ENCODE peak calls at places on chromosomes 11 and 22, in ten cellular contexts. Q is HTR-8/SVneo; T is foreskin fibroblast; X is mucosa of gallbladder; G is stimulated activated CD8-positive, alpha-beta memory T cell treated with anti-CD3 and anti-CD28 coated beads, Interleukin-4, amount 100 ng/mL, for 48 hours; O is iris pigment epithelial cell; E is stomach; D is cardiac muscle cell; I is Peyer's patch; B is ureter. J is an unnamed sample.

GRCh38 chr11:43289368-43289767 is 22.4 kb upstream of the API5 start:
- DNase-seq in Q (no peak), T (no peak), X (no peak), G (no peak), O (no peak), E (no peak), D (no peak), I (no peak), B (no peak), J (no peak)

GRCh38 chr11:109795234-109795633 is 298.0 kb upstream of the ZC3H12C start:
- DNase-seq in Q (no peak), T (peak), X (peak), G (no peak), O (peak), E (no peak), D (no peak), I (no peak), B (no peak), J (no peak)

GRCh38 chr22:19896665-19897355 is 42.1 kb upstream of the GNB1L start:
- DNase-seq in Q (no peak), T (no peak), X (no peak), G (no peak), O (no peak), E (no peak), D (no peak), I (no peak), B (no peak), J (no peak)

GRCh38 chr22:45671051-45671782 is 417 bp upstream of the ATXN10 start:
- DNase-seq in Q (peak), T (peak), X (no peak), G (no peak), O (no peak), E (no peak), D (no peak), I (no peak), B (no peak), J (no peak)

GRCh38 chr11:127052420-127052819 is 51.9 kb upstream of the KIRREL3 start:
- DNase-seq in Q (no peak), T (no peak), X (no peak), G (no peak), O (no peak), E (no peak), D (no peak), I (no peak), B (no peak), J (no peak)

GRCh38 chr11:66543263-66544107 is 2.4 kb downstream of the ZDHHC24 start:
- DNase-seq in Q (no peak), T (peak), X (peak), G (peak), O (peak), E (peak), D (peak), I (peak), B (no peak), J (peak)

GRCh38 chr11:83147895-83148294 is 9.0 kb upstream of the PCF11 start:
- DNase-seq in Q (no peak), T (no peak), X (no peak), G (no peak), O (no peak), E (no peak), D (no peak), I (no peak), B (no peak), J (no peak)

GRCh38 chr11:67606477-67607295 is at the start of gene NDUFV1:
- DNase-seq in Q (peak), T (peak), X (peak), G (peak), O (peak), E (peak), D (peak), I (peak), B (peak), J (peak)

GRCh38 chr11:615453-616319 is at the start of gene IRF7:
- DNase-seq in Q (peak), T (peak), X (peak), G (peak), O (peak), E (peak), D (peak), I (peak), B (peak), J (peak)

GRCh38 chr11:60130496-60130895 is 42.0 kb downstream of the MS4A2 start:
- DNase-seq in Q (peak), T (no peak), X (peak), G (no peak), O (peak), E (no peak), D (peak), I (no peak), B (no peak), J (peak)

GRCh38 chr22:49032821-49033220 is 794.9 kb downstream of the BRD1 start:
- DNase-seq in Q (no peak), T (no peak), X (no peak), G (no peak), O (no peak), E (no peak), D (no peak), I (no peak), B (no peak), J (no peak)

GRCh38 chr11:645536-645935 is 8.5 kb downstream of the DRD4 start:
- DNase-seq in Q (no peak), T (no peak), X (no peak), G (no peak), O (no peak), E (no peak), D (no peak), I (no peak), B (no peak), J (no peak)

GRCh38 chr11:66188580-66188979 is 79.9 kb upstream of the RAB1B start:
- DNase-seq in Q (peak), T (peak), X (no peak), G (no peak), O (peak), E (no peak), D (peak), I (no peak), B (no peak), J (no peak)

GRCh38 chr22:36330655-36331305 is 57.0 kb downstream of the MYH9 start:
- DNase-seq in Q (no peak), T (peak), X (no peak), G (peak), O (peak), E (no peak), D (peak), I (no peak), B (no peak), J (no peak)

GRCh38 chr11:34154059-34154875 is 48.8 kb downstream of the NAT10 start:
- DNase-seq in Q (no peak), T (no peak), X (no peak), G (no peak), O (no peak), E (no peak), D (no peak), I (peak), B (no peak), J (no peak)

GRCh38 chr11:18527512-18527911 is 770 bp upstream of the TSG101 start:
- DNase-seq in Q (peak), T (peak), X (no peak), G (no peak), O (peak), E (no peak), D (peak), I (no peak), B (no peak), J (no peak)

GRCh38 chr11:61007383-61007970 is 36.0 kb downstream of the CD6 start:
- DNase-seq in Q (no peak), T (no peak), X (no peak), G (no peak), O (no peak), E (no peak), D (no peak), I (peak), B (no peak), J (peak)

GRCh38 chr11:2515401-2516275 is 70.8 kb downstream of the KCNQ1 start:
- DNase-seq in Q (no peak), T (no peak), X (peak), G (peak), O (no peak), E (peak), D (no peak), I (no peak), B (no peak), J (no peak)

GRCh38 chr11:266676-267439 is 11.3 kb upstream of the NLRP6 start:
- DNase-seq in Q (no peak), T (no peak), X (no peak), G (no peak), O (no peak), E (no peak), D (no peak), I (no peak), B (no peak), J (no peak)

GRCh38 chr11:29645373-29645772 is 371.5 kb downstream of the KCNA4 start:
- DNase-seq in Q (no peak), T (no peak), X (no peak), G (no peak), O (no peak), E (no peak), D (no peak), I (no peak), B (no peak), J (no peak)

GRCh38 chr22:45720875-45721378 is 49.3 kb downstream of the ATXN10 start:
- DNase-seq in Q (no peak), T (no peak), X (no peak), G (no peak), O (peak), E (no peak), D (no peak), I (no peak), B (no peak), J (no peak)

GRCh38 chr11:101914349-101914736 is 467 bp upstream of the CEP126 start:
- DNase-seq in Q (peak), T (peak), X (peak), G (no peak), O (peak), E (no peak), D (peak), I (no peak), B (no peak), J (no peak)

GRCh38 chr11:45267660-45268340 is 18.3 kb downstream of the SYT13 start:
- DNase-seq in Q (no peak), T (no peak), X (peak), G (no peak), O (no peak), E (no peak), D (no peak), I (no peak), B (no peak), J (peak)

GRCh38 chr11:68040121-68040956 is 1.5 kb downstream of the TCIRG1 start:
- DNase-seq in Q (no peak), T (peak), X (no peak), G (peak), O (peak), E (peak), D (peak), I (peak), B (peak), J (peak)

GRCh38 chr22:33919591-33920501 is at the start of gene LARGE1:
- DNase-seq in Q (no peak), T (peak), X (no peak), G (peak), O (peak), E (peak), D (peak), I (peak), B (peak), J (peak)

GRCh38 chr11:3367221-3367620 is 11.7 kb downstream of the ZNF195 start:
- DNase-seq in Q (no peak), T (no peak), X (no peak), G (no peak), O (no peak), E (no peak), D (no peak), I (no peak), B (no peak), J (no peak)

GRCh38 chr22:17920992-17921650 is 103.2 kb downstream of the MICAL3 start:
- DNase-seq in Q (no peak), T (no peak), X (no peak), G (no peak), O (no peak), E (no peak), D (peak), I (no peak), B (no peak), J (no peak)

GRCh38 chr11:73321342-73322110 is 13.4 kb downstream of the ARHGEF17 start:
- DNase-seq in Q (peak), T (peak), X (peak), G (no peak), O (peak), E (no peak), D (peak), I (peak), B (no peak), J (no peak)

GRCh38 chr11:115439385-115439784 is 64.8 kb downstream of the CADM1 start:
- DNase-seq in Q (no peak), T (peak), X (no peak), G (no peak), O (peak), E (no peak), D (no peak), I (no peak), B (no peak), J (no peak)

GRCh38 chr11:45335434-45335833 is 49.3 kb upstream of the SYT13 start:
- DNase-seq in Q (no peak), T (no peak), X (no peak), G (no peak), O (no peak), E (no peak), D (no peak), I (no peak), B (no peak), J (no peak)

GRCh38 chr22:43225609-43226008 is 38.7 kb upstream of the TTLL12 start:
- DNase-seq in Q (no peak), T (peak), X (no peak), G (no peak), O (peak), E (no peak), D (no peak), I (no peak), B (no peak), J (no peak)

GRCh38 chr11:55949330-55949729 is 13.1 kb upstream of the OR5I1 start:
- DNase-seq in Q (no peak), T (no peak), X (no peak), G (no peak), O (no peak), E (no peak), D (no peak), I (no peak), B (no peak), J (no peak)

GRCh38 chr11:1126491-1126926 is 31.2 kb upstream of the MUC5AC start:
- DNase-seq in Q (no peak), T (no peak), X (no peak), G (no peak), O (no peak), E (peak), D (no peak), I (no peak), B (no peak), J (peak)